ENCODE peak calls at places on chromosomes 12 and 14, in seven cellular contexts. L is hippocampal formation, R is GM12865, P is posterior cingulate gyrus, I is BJ, U is H1, S is neuronal stem cell. Z is an unnamed sample.

GRCh38 chr14:88009486-88009885 is 4.6 kb downstream of the GPR65 start:
- DNase-seq in L (no peak), R (no peak), P (no peak), I (no peak), U (no peak), S (no peak), Z (no peak)

GRCh38 chr12:57049890-57050289 is at the start of gene MYO1A:
- DNase-seq in L (no peak), R (no peak), P (no peak), I (no peak), U (no peak), S (peak), Z (no peak)

GRCh38 chr12:27807063-27807703 is 27.1 kb upstream of the MANSC4 start:
- DNase-seq in L (no peak), R (no peak), P (no peak), I (no peak), U (no peak), S (no peak), Z (no peak)

GRCh38 chr12:39805651-39806050 is 186.0 kb upstream of the ABCD2 start:
- DNase-seq in L (no peak), R (no peak), P (no peak), I (no peak), U (no peak), S (no peak), Z (no peak)

GRCh38 chr12:27571463-27571862 is 47.5 kb downstream of the PPFIBP1 start:
- DNase-seq in L (no peak), R (no peak), P (no peak), I (peak), U (no peak), S (no peak), Z (no peak)

GRCh38 chr12:77120156-77120555 is 54.8 kb upstream of the E2F7 start:
- DNase-seq in L (no peak), R (no peak), P (no peak), I (peak), U (no peak), S (no peak), Z (no peak)

GRCh38 chr12:47988073-47989022 is 15.9 kb downstream of the COL2A1 start:
- DNase-seq in L (no peak), R (no peak), P (no peak), I (no peak), U (no peak), S (peak), Z (no peak)

GRCh38 chr14:100861188-100861936 is 35.4 kb downstream of the MEG3 start:
- DNase-seq in L (no peak), R (no peak), P (peak), I (no peak), U (no peak), S (no peak), Z (no peak)

GRCh38 chr12:7444076-7444475 is at the start of gene CD163L1:
- DNase-seq in L (no peak), R (no peak), P (no peak), I (no peak), U (no peak), S (no peak), Z (no peak)